ENCODE peak calls at places on chromosomes 12 and 14, in ten cellular contexts. X is AG04450; U is activated T-helper 1 cell treated with anti-CD3 and anti-CD28 coated beads, Interleukin-12 subunit alpha, Interleukin-12 subunit beta, Interleukin-2, Interleukin-4 antibody, amounts not matched to agents 30 ng/mL and 10 ng/mL and 1 ng/mL, durations not matched to agents 14 hours and 24 hours and 36 hours; P is NCI-H1105; C is osteocyte; G is mucosa of descending colon; W is lower leg skin; Y is HT-29; V is central memory CD4-positive, alpha-beta T cell; F is RCC 7860. Z is an unnamed sample.

GRCh38 chr14:90811641-90812040 is 4.6 kb downstream of the TTC7B start:
- DNase-seq in G (no peak), V (no peak), X (no peak), W (no peak), P (no peak), F (no peak), Y (no peak), C (no peak), U (no peak), Z (no peak)

GRCh38 chr14:100134591-100134990 is 24.9 kb downstream of the DEGS2 start:
- DNase-seq in U (no peak), P (no peak), G (no peak), F (no peak), X (no peak), C (no peak), W (no peak), V (no peak), Y (peak), Z (no peak)

GRCh38 chr12:80183939-80184338 is 84.6 kb downstream of the OTOGL start:
- DNase-seq in G (no peak), Y (no peak), X (no peak), W (no peak), U (no peak), F (no peak), C (no peak), V (no peak), P (no peak), Z (peak)

GRCh38 chr14:29216316-29216715 is 449.7 kb downstream of the FOXG1 start:
- DNase-seq in C (no peak), X (no peak), W (no peak), Y (no peak), U (no peak), P (peak), V (no peak), G (no peak), F (no peak), Z (no peak)

GRCh38 chr14:29911815-29912214 is 15.8 kb downstream of the PRKD1 start:
- DNase-seq in X (no peak), U (no peak), V (no peak), P (peak), C (no peak), W (no peak), Y (no peak), F (no peak), G (no peak), Z (no peak)

GRCh38 chr12:118120579-118121363 is 15.2 kb upstream of the PEBP1 start:
- DNase-seq in G (peak), V (peak), W (peak), Y (peak), F (peak), P (peak), U (peak), X (peak), C (no peak), Z (peak)

GRCh38 chr12:29794869-29795268 is 11.1 kb upstream of the TMTC1 start:
- DNase-seq in C (no peak), P (no peak), F (no peak), G (no peak), W (no peak), U (no peak), V (no peak), Y (no peak), X (no peak), Z (no peak)

GRCh38 chr14:35944847-35945246 is 118.7 kb downstream of the BRMS1L start:
- DNase-seq in X (no peak), G (no peak), F (no peak), W (no peak), U (no peak), C (no peak), Y (peak), V (no peak), P (peak), Z (peak)

GRCh38 chr12:115574831-115575230 is 702.7 kb downstream of the MED13L start:
- DNase-seq in X (no peak), U (no peak), G (no peak), V (no peak), P (peak), C (no peak), F (no peak), Y (no peak), W (no peak), Z (no peak)

GRCh38 chr14:43872222-43872621 is 634.9 kb downstream of the FSCB start:
- DNase-seq in Y (no peak), U (no peak), C (no peak), G (no peak), F (no peak), P (no peak), W (no peak), X (no peak), V (no peak), Z (no peak)

GRCh38 chr12:30795660-30796507 is 41.1 kb upstream of the CAPRIN2 start:
- DNase-seq in U (peak), Y (peak), F (peak), C (peak), P (peak), V (peak), W (no peak), X (no peak), G (peak), Z (peak)

GRCh38 chr14:52935847-52936246 is 15.0 kb downstream of the FERMT2 start:
- DNase-seq in F (no peak), P (no peak), U (no peak), W (no peak), G (no peak), X (no peak), V (no peak), C (no peak), Y (no peak), Z (no peak)

GRCh38 chr12:94148841-94149780 is 734 bp downstream of the PLXNC1 start:
- DNase-seq in F (no peak), V (peak), C (no peak), U (peak), G (peak), W (no peak), P (peak), X (no peak), Y (no peak), Z (no peak)

GRCh38 chr12:107655281-107656065 is 30.1 kb upstream of the PWP1 start:
- DNase-seq in W (no peak), V (no peak), C (no peak), P (no peak), Y (no peak), G (no peak), U (no peak), F (no peak), X (no peak), Z (no peak)

GRCh38 chr14:70789361-70789760 is 20.0 kb downstream of the MAP3K9 start:
- DNase-seq in U (no peak), F (peak), V (no peak), Y (no peak), G (no peak), C (no peak), P (no peak), W (no peak), X (no peak), Z (peak)

GRCh38 chr14:36478782-36479181 is 41.2 kb downstream of the NKX2-1 start:
- DNase-seq in W (no peak), P (no peak), V (no peak), X (no peak), C (no peak), G (no peak), U (no peak), F (peak), Y (no peak), Z (peak)

GRCh38 chr12:77007476-77007875 is 57.9 kb downstream of the E2F7 start:
- DNase-seq in P (no peak), W (peak), X (no peak), Y (no peak), C (no peak), G (no peak), F (no peak), U (no peak), V (no peak), Z (no peak)

GRCh38 chr12:49487605-49488004 is 51.2 kb upstream of the KCNH3 start:
- DNase-seq in P (no peak), V (no peak), G (no peak), U (no peak), X (no peak), C (no peak), Y (no peak), W (no peak), F (peak), Z (no peak)

GRCh38 chr12:46152456-46152855 is 116.4 kb downstream of the SLC38A1 start:
- DNase-seq in U (no peak), G (no peak), V (no peak), Y (no peak), F (no peak), C (no peak), W (no peak), X (no peak), P (no peak), Z (no peak)

GRCh38 chr12:7242176-7243101 is 53.0 kb downstream of the PEX5 start:
- DNase-seq in F (no peak), G (no peak), Y (no peak), C (no peak), X (no peak), W (no peak), V (no peak), U (no peak), P (no peak), Z (no peak)

GRCh38 chr12:120720234-120720968 is 5.2 kb upstream of the ACADS start:
- DNase-seq in Y (no peak), U (no peak), G (no peak), F (no peak), W (no peak), C (no peak), X (peak), P (no peak), V (no peak), Z (peak)

GRCh38 chr14:35632276-35633071 is 98.5 kb downstream of the INSM2 start:
- DNase-seq in V (no peak), P (peak), X (peak), G (no peak), W (no peak), Y (no peak), U (no peak), C (no peak), F (no peak), Z (no peak)

GRCh38 chr12:107503851-107504502 is 181.6 kb upstream of the PWP1 start:
- DNase-seq in U (no peak), G (no peak), V (no peak), C (no peak), X (no peak), W (no peak), P (no peak), Y (no peak), F (no peak), Z (no peak)

Z was measured in bronchial epithelial cell.